ENCODE peak calls at places on chromosomes 5 and 9, in nine cellular contexts. F, C, A, K, P, R, U, I and S are unnamed samples. For H3K27me3, the result is how much of the 10 kb centered on the place peaks cover.

GRCh38 chr9:19922476-19923118 is 133.8 kb upstream of the SLC24A2 start:
- DNase-seq in F (no peak), C (no peak), A (peak), K (peak), P (peak), R (no peak), U (peak), I (no peak), S (no peak)

GRCh38 chr5:115773010-115773580 is 43.4 kb downstream of the CDO1 start:
- DNase-seq in F (no peak), C (no peak), A (no peak), K (peak), P (no peak), R (no peak), U (no peak), I (no peak), S (no peak)

GRCh38 chr9:19939890-19940289 is 151.1 kb upstream of the SLC24A2 start:
- DNase-seq in F (no peak), C (no peak), A (no peak), K (no peak), P (no peak), R (no peak), U (no peak), I (no peak), S (no peak)

GRCh38 chr9:101514056-101514455 is 19.6 kb upstream of the RNF20 start:
- DNase-seq in F (no peak), C (no peak), A (peak), K (no peak), P (no peak), R (no peak), U (no peak), I (no peak), S (no peak)

GRCh38 chr5:177304392-177305119 is 957 bp downstream of the PRELID1 start:
- DNase-seq in F (no peak), C (no peak), A (peak), K (no peak), P (no peak), R (peak), U (peak), I (no peak), S (peak)

GRCh38 chr9:133236291-133237071 is 27.4 kb upstream of the OBP2B start:
- DNase-seq in F (peak), C (no peak), A (no peak), K (no peak), P (no peak), R (no peak), U (no peak), I (no peak), S (peak)

GRCh38 chr9:127311239-127311741 is 46.7 kb downstream of the GARNL3 start:
- DNase-seq in F (no peak), C (peak), A (peak), K (peak), P (peak), R (peak), U (peak), I (no peak), S (peak)

GRCh38 chr9:68426755-68427154 is 70.3 kb downstream of the PGM5 start:
- DNase-seq in F (no peak), C (no peak), A (no peak), K (no peak), P (no peak), R (no peak), U (no peak), I (no peak), S (no peak)

GRCh38 chr5:132771559-132771998 is 5.5 kb downstream of the SEPTIN8 start:
- DNase-seq in F (no peak), C (no peak), A (peak), K (peak), P (no peak), R (peak), U (peak), I (no peak), S (peak)

GRCh38 chr5:149166128-149166527 is 24.8 kb downstream of the ABLIM3 start:
- DNase-seq in F (no peak), C (no peak), A (peak), K (no peak), P (no peak), R (no peak), U (no peak), I (no peak), S (peak)

GRCh38 chr9:122221223-122221811 is 7.4 kb downstream of the LHX6 start:
- DNase-seq in F (no peak), C (no peak), A (no peak), K (peak), P (no peak), R (no peak), U (peak), I (no peak), S (no peak)
- H3K27me3 ChIP-seq in F (half or more), C (under half), A (half or more), K (half or more), P (under half), R (under half), U (half or more), I (half or more), S (under half)

DNA sequence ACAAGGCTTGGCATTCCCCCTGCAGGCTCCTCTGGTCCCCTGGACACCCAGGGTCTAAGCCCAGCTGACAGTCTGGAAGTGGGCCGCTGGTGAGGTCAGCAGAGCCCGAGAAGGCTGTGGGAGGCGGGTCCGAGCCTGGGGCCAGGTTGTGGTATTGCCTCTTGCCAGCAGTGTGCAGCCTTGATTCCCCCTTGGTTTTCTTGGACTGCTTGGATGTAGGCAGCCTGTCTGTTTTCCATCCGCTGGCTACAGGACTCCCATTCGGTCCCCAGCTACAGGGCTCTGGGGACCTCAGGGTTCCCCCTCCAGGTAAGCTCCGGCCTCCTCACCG is 1.6 kb downstream of the AIF1L start:
- DNase-seq in F (no peak), C (no peak), A (no peak), K (no peak), P (no peak), R (no peak), U (no peak), I (no peak), S (no peak)
- H3K27me3 ChIP-seq in F (under half), C (under half), A (half or more), K (under half), P (under half), R (under half), U (under half), I (under half), S (under half)

GRCh38 chr5:139747583-139748504 is 47.8 kb upstream of the PSD2 start:
- DNase-seq in F (peak), C (peak), A (peak), K (peak), P (no peak), R (peak), U (peak), I (peak), S (peak)

GRCh38 chr5:139745800-139746690 is 49.6 kb upstream of the PSD2 start:
- DNase-seq in F (peak), C (peak), A (peak), K (peak), P (peak), R (peak), U (peak), I (peak), S (peak)

GRCh38 chr5:139746691-139747582 is 48.7 kb upstream of the PSD2 start:
- DNase-seq in F (no peak), C (peak), A (peak), K (peak), P (no peak), R (peak), U (peak), I (peak), S (peak)

GRCh38 chr5:139749242-139749641 is 46.4 kb upstream of the PSD2 start:
- DNase-seq in F (no peak), C (no peak), A (no peak), K (no peak), P (no peak), R (no peak), U (no peak), I (no peak), S (no peak)

DNA sequence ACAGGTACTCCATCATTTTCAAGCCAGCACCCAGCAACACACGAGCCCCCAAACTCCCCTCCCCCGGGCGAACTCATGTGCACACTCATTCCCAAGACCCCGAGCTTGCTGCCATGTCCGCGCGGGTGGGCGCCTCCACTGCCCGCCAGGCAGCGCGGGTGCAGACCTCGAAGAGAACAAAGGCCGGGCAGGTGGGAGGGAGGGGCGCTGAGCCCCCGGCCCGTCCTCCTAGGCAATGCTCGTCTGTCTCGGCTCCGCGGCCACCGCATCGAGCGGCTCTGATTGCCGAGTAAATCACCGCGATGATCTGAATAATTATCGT is 47.1 kb upstream of the PSD2 start:
- DNase-seq in F (no peak), C (no peak), A (no peak), K (no peak), P (no peak), R (no peak), U (no peak), I (no peak), S (no peak)
- H3K27me3 ChIP-seq in F (half or more), C (under half), A (under half), K (half or more), P (under half), R (under half), U (under half), I (under half), S (under half)

DNA sequence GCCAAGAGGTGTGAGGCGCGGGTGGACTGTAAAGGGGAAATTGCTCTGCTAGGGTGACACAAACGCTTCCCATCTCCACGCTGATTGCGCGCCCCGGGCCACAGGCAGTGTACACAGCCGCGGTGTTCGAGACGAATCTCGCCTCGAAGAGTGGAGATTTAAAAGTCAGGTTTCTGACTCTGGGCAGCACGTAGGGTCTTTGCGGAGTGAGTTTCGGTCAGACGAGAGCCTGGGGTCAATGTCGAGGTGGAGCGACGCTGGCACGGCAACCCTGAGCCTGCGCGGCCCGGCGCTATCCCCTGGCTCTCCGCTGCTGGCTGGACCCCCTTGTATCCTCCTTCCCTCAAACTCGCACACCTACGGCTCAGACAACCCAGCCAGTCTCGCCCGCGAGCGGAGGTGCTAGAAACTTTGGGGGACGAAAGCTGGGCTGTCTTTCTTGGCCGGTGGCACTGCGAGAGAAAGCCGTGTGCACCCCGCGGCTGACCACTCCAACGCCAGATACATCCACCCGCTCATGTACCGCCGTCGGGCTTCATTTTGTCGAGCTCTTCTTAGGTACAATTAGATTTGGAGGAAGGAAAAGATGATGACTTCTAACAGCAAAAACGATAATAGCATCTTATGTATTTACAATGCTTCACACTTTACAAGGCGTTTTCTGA is 5.4 kb upstream of the FOXB2 start:
- DNase-seq in F (no peak), C (no peak), A (no peak), K (peak), P (no peak), R (no peak), U (no peak), I (no peak), S (no peak)
- H3K27me3 ChIP-seq in F (half or more), C (under half), A (half or more), K (half or more), P (under half), R (half or more), U (half or more), I (half or more), S (under half)

DNA sequence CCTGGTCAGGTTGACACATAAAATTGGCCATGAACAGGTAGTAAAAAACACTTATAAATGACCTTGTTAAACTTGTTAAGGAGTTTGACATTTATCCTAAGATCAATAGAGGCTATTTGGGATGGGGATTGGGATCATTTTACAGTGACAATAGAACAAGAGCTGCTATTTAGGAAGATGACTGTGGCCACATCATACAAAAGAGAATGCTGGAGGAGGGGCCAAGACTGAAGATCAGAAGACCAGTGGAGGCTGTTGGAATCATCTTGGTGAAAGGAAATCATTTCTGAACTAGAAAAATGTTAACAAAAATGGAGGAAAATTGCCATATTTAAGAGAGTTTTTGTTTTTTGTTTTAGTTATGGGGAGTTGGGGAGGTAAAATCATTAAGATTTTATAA is 304.8 kb upstream of the TLE4 start:
- DNase-seq in F (no peak), C (no peak), A (peak), K (no peak), P (no peak), R (no peak), U (no peak), I (no peak), S (no peak)
- H3K27me3 ChIP-seq in F (under half), C (under half), A (under half), K (under half), P (under half), R (under half), U (under half), I (under half), S (under half)

GRCh38 chr9:134268308-134268724 is 57.9 kb upstream of the RXRA start:
- DNase-seq in F (no peak), C (no peak), A (peak), K (no peak), P (no peak), R (peak), U (no peak), I (no peak), S (no peak)
- H3K27me3 ChIP-seq in F (under half), C (under half), A (half or more), K (under half), P (under half), R (under half), U (under half), I (under half), S (under half)